ENCODE peak calls at places on chromosomes 6 and 20, in four cellular contexts. D, C, E and R are unnamed samples.
A peak's percentile ranks its signal among the peaks of the same experiment; 100 is the strongest.

GRCh38 chr20:4625687-4626086 is 96.0 kb upstream of the PRND start:
- DNase-seq in D (no peak), C (no peak), E (no peak), R (no peak)

GRCh38 chr20:46305331-46305972 is 2.8 kb downstream of the CDH22 start:
- DNase-seq in D (no peak), C (no peak), E (no peak), R (no peak)

GRCh38 chr6:89566011-89566775 is 72.4 kb downstream of the LYRM2 start:
- DNase-seq in D (no peak), C (no peak), E (no peak), R (no peak)

GRCh38 chr20:38986663-38987062 is 24.5 kb downstream of the DHX35 start:
- DNase-seq in D (no peak), C (no peak), E (no peak), R (no peak)

GRCh38 chr20:8152847-8153246 is 20.8 kb downstream of the PLCB1 start:
- DNase-seq in D (no peak), C (no peak), E (no peak), R (no peak)

GRCh38 chr20:61437280-61438206 is 185.5 kb downstream of the CDH4 start:
- DNase-seq in D (no peak), C (no peak), E (no peak), R (no peak)

GRCh38 chr6:17038316-17038715 is 63.5 kb upstream of the STMND1 start:
- DNase-seq in D (no peak), C (no peak), E (no peak), R (no peak)

GRCh38 chr20:47672886-47673670 is 112.2 kb downstream of the SULF2 start:
- DNase-seq in D (no peak), C (peak; percentile 5), E (no peak), R (no peak)

GRCh38 chr20:47468290-47469050 is 33.2 kb upstream of the NCOA3 start:
- DNase-seq in D (no peak), C (no peak), E (no peak), R (no peak)

GRCh38 chr6:69936674-69937363 is 70.5 kb downstream of the COL19A1 start:
- DNase-seq in D (no peak), C (no peak), E (no peak), R (no peak)

GRCh38 chr6:107360476-107360875 is 98.9 kb downstream of the PDSS2 start:
- DNase-seq in D (no peak), C (no peak), E (no peak), R (no peak)

GRCh38 chr6:158492881-158493280 is 67.0 kb upstream of the TMEM181 start:
- DNase-seq in D (no peak), C (no peak), E (no peak), R (no peak)

GRCh38 chr20:23294166-23294565 is 56.4 kb upstream of the NXT1 start:
- DNase-seq in D (no peak), C (no peak), E (no peak), R (no peak)

GRCh38 chr20:35497320-35497719 is 32.1 kb downstream of the C20orf173 start:
- DNase-seq in D (no peak), C (no peak), E (peak; percentile 30), R (no peak)

GRCh38 chr20:4814696-4815252 is 93.1 kb downstream of the PRND start:
- DNase-seq in D (no peak), C (no peak), E (no peak), R (no peak)

GRCh38 chr6:146029573-146030184 is 817 bp downstream of the GRM1 start:
- DNase-seq in D (no peak), C (no peak), E (no peak), R (no peak)

DNA sequence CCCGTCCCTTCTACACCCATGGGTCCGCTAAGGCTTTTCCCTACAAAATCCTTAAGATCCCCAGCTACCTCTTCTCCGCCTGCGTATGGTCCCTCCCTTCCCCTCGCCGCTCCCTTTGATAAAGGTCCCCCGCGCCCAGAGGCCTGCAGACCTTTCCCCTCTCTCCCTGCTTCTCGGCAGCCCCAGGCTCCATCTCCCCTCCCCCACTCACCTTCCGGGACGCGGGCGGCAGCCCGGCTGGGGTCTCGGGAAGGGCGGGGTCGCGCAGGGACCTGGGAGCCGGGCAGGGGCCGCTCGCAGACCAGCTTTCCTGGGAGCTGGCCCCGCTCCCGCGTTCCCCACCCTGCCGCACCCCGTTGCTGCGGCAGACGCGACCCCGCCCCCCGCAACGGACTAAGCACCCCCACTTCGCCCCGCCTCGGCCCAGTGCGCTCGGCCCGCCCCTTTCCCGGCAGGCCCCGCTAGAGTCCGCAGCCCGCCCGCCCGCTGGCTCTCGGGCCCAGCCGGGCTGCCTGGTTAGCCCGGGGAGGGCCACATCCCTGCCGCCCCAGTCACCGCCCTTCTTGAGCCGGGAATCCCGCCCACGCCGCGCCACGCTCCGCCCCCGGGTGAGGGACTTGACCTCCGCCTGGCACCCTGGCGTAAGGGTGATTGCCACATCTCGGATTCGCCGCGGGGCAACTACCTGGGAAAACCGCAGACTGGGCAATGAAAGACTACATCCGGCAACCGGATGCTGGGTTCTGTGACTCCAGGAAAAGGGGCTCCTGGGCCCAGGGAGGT is at the start of gene FLOT1:
- DNase-seq in D (peak; percentile 99), C (peak; percentile 98), E (peak; percentile 96), R (peak; percentile 100)
- TF ChIP-seq POLR2A in D (no peak), C (peak; percentile 73), E (peak; percentile 60), R (no peak)

DNA sequence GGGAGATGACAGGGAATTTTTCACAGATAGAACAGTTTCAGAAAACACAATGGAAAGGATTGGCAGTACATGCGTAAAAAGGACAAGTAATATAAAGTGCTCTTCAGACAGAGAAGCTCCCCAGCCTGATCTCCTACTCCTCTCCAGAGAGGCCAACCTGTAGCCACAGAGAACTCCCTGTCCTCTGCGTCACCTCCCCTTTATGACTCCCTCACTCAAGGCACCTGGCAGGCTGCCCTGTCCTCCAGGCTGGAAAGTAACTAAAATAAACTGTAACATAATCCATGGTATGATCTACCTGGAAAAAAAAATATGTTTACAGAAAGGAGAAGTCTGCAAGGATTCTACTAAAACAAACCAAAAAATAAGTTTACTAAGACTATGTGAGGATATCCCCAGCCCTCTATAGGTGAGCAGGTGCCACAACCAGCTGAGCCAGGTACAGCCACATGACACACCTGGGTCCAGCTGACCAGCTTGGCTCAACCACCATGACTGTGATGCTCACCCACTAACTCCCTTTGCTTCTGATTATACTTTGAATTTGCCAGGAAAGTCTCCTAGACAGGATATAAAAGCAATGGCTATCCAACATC is 29.2 kb downstream of the MBOAT1 start:
- DNase-seq in D (peak; percentile 72), C (peak; percentile 82), E (no peak), R (no peak)
- TF ChIP-seq CTCF in D (no peak), C (no peak), E (no peak), R (no peak)

DNA sequence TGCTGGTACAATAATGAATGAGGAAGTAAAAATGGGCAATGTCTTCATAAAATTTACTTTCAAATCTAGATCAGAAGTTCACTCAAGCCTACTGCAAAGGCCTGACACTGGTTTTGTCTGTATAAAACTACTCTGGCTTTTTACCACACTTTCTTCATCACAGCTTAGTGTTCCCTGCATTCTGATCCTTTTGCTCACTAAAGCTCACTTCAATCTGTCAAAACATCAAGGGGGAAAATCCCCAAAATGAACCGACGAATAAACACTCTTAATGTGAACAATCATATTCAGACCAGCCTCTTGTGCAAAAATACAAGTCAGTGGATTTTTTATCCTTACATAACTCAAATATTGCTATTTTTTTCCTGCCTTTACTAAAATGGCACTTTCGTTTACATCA is 98.5 kb downstream of the PRDM1 start:
- DNase-seq in D (no peak), C (no peak), E (no peak), R (no peak)
- H3K4me3 ChIP-seq in D (no peak overlapping the region), C (no peak overlapping the region), E (no peak overlapping the region), R (no peak overlapping the region)

GRCh38 chr20:63657937-63658748 is at the start of gene RTEL1:
- DNase-seq in D (peak; percentile 96), C (peak; percentile 91), E (peak; percentile 92), R (peak; percentile 88)
- TF ChIP-seq POLR2A in D (no peak), C (peak; percentile 21), E (no peak), R (no peak)

GRCh38 chr6:27472617-27473400 is at the start of gene ZNF184:
- DNase-seq in D (peak; percentile 95), C (peak; percentile 96), E (peak; percentile 95), R (peak; percentile 99)
- TF ChIP-seq CTCF in D (no peak), C (no peak), E (peak; percentile 27), R (no peak)